ENCODE peak calls at places on chromosomes 4 and X, in six cellular contexts. H is hypothalamus; B is activated CD4-positive, alpha-beta T cell treated with anti-CD3 and anti-CD28 coated beads, Interleukin-2, amount 50 U/mL, for 1 hour; J is ureter; L is cardiac muscle cell; E is kidney tubule cell. P is an unnamed sample.

GRCh38 chrX:39652336-39652735 is 445.4 kb downstream of the BCOR start:
- DNase-seq in H (peak), B (peak), J (no peak), L (peak), E (peak), P (no peak)

GRCh38 chr4:42328978-42329377 is 68.3 kb upstream of the SHISA3 start:
- DNase-seq in H (no peak), B (no peak), J (no peak), L (no peak), E (no peak), P (no peak)

GRCh38 chr4:182111586-182111985 is 131.6 kb upstream of the TENM3 start:
- DNase-seq in H (no peak), B (no peak), J (no peak), L (peak), E (no peak), P (no peak)

GRCh38 chr4:18882468-18882867 is 860.9 kb upstream of the LCORL start:
- DNase-seq in H (no peak), B (no peak), J (no peak), L (peak), E (peak), P (peak)

GRCh38 chr4:19999331-19999730 is 252.4 kb upstream of the SLIT2 start:
- DNase-seq in H (no peak), B (no peak), J (no peak), L (no peak), E (no peak), P (no peak)

GRCh38 chrX:69991685-69992084 is 58.1 kb downstream of the AWAT2 start:
- DNase-seq in H (no peak), B (no peak), J (no peak), L (no peak), E (no peak), P (no peak)

GRCh38 chr4:59457576-59457975 is 1742.5 kb upstream of the ADGRL3 start:
- DNase-seq in H (no peak), B (no peak), J (no peak), L (no peak), E (no peak), P (no peak)

GRCh38 chrX:140141444-140142029 is 176.2 kb upstream of the CXorf66 start:
- DNase-seq in H (peak), B (peak), J (no peak), L (peak), E (peak), P (no peak)

P was measured in amniotic stem cell.